ENCODE peak calls at places on chromosome 16, in four cellular contexts. One of them, this sample, is unnamed.

GRCh38 chr16:73510852-73511251 is 462.9 kb upstream of the ZFHX3 start:
- DNase-seq in adrenal gland: no peak
- DNase-seq in PC-3: no peak
- DNase-seq in uterus: no peak
- DNase-seq in this sample: no peak

GRCh38 chr16:70688266-70688742 is 2.5 kb upstream of the MTSS2 start:
- DNase-seq in adrenal gland: no peak
- DNase-seq in uterus: peak; percentile 76
- DNase-seq in PC-3: no peak
- DNase-seq in this sample: peak; percentile 43

GRCh38 chr16:23514381-23515152 is 4.3 kb upstream of the GGA2 start:
- DNase-seq in uterus: no peak
- DNase-seq in PC-3: no peak
- DNase-seq in adrenal gland: no peak
- DNase-seq in this sample: no peak

GRCh38 chr16:20850981-20851380 is 44.7 kb downstream of the REXO5 start:
- DNase-seq in PC-3: no peak
- DNase-seq in adrenal gland: no peak
- DNase-seq in uterus: no peak
- DNase-seq in this sample: no peak

GRCh38 chr16:1960665-1961630 is 1.6 kb downstream of the NDUFB10 start:
- DNase-seq in PC-3: peak; percentile 56
- DNase-seq in adrenal gland: no peak
- DNase-seq in uterus: no peak
- DNase-seq in this sample: peak; percentile 20

GRCh38 chr16:77288222-77288621 is 89.0 kb downstream of the SYCE1L start:
- DNase-seq in adrenal gland: no peak
- DNase-seq in PC-3: peak; percentile 67
- DNase-seq in uterus: no peak
- DNase-seq in this sample: no peak

GRCh38 chr16:67447508-67448076 is 16.7 kb downstream of the HSD11B2 start:
- DNase-seq in uterus: peak; percentile 65
- DNase-seq in adrenal gland: peak; percentile 57
- DNase-seq in PC-3: peak; percentile 46
- DNase-seq in this sample: peak; percentile 76

GRCh38 chr16:3027983-3028715 is 4.3 kb downstream of the THOC6 start:
- DNase-seq in adrenal gland: peak; percentile 92
- DNase-seq in uterus: peak; percentile 54
- DNase-seq in PC-3: peak; percentile 90
- DNase-seq in this sample: peak; percentile 92

GRCh38 chr16:23124315-23124714 is 24.9 kb downstream of the USP31 start:
- DNase-seq in adrenal gland: peak; percentile 51
- DNase-seq in uterus: no peak
- DNase-seq in PC-3: peak; percentile 68
- DNase-seq in this sample: no peak

GRCh38 chr16:75506567-75506966 is 11.3 kb upstream of the CHST6 start:
- DNase-seq in PC-3: peak; percentile 89
- DNase-seq in adrenal gland: peak; percentile 61
- DNase-seq in uterus: no peak
- DNase-seq in this sample: no peak

GRCh38 chr16:23510154-23510914 is at the start of gene GGA2:
- DNase-seq in PC-3: peak; percentile 70
- DNase-seq in uterus: peak; percentile 90
- DNase-seq in adrenal gland: peak; percentile 86
- DNase-seq in this sample: peak; percentile 88

GRCh38 chr16:55257971-55258613 is 65.9 kb upstream of the IRX6 start:
- DNase-seq in PC-3: peak; percentile 31
- DNase-seq in adrenal gland: peak; percentile 47
- DNase-seq in uterus: no peak
- DNase-seq in this sample: peak; percentile 78

GRCh38 chr16:23920899-23921298 is 85.1 kb downstream of the PRKCB start:
- DNase-seq in uterus: no peak
- DNase-seq in PC-3: no peak
- DNase-seq in adrenal gland: no peak
- DNase-seq in this sample: no peak

GRCh38 chr16:86761117-86761971 is 183.0 kb downstream of the FOXL1 start:
- DNase-seq in PC-3: peak; percentile 60
- DNase-seq in adrenal gland: peak; percentile 34
- DNase-seq in uterus: peak; percentile 27
- DNase-seq in this sample: peak; percentile 41

GRCh38 chr16:2762711-2763110 is 10.3 kb downstream of the SRRM2 start:
- DNase-seq in uterus: no peak
- DNase-seq in adrenal gland: no peak
- DNase-seq in PC-3: no peak
- DNase-seq in this sample: no peak

GRCh38 chr16:68707341-68708152 is 29.5 kb upstream of the CDH1 start:
- DNase-seq in uterus: no peak
- DNase-seq in adrenal gland: peak; percentile 9
- DNase-seq in PC-3: peak; percentile 80
- DNase-seq in this sample: peak; percentile 69

GRCh38 chr16:55948230-55948629 is 73.1 kb upstream of the CES5A start:
- DNase-seq in adrenal gland: no peak
- DNase-seq in PC-3: no peak
- DNase-seq in uterus: no peak
- DNase-seq in this sample: no peak

GRCh38 chr16:15523939-15524338 is 89.6 kb downstream of the BMERB1 start:
- DNase-seq in adrenal gland: no peak
- DNase-seq in PC-3: no peak
- DNase-seq in uterus: no peak
- DNase-seq in this sample: no peak

GRCh38 chr16:12876778-12877177 is 24.6 kb upstream of the SHISA9 start:
- DNase-seq in PC-3: peak; percentile 2
- DNase-seq in adrenal gland: no peak
- DNase-seq in uterus: no peak
- DNase-seq in this sample: no peak

GRCh38 chr16:19223235-19223847 is 55.3 kb downstream of the SYT17 start:
- DNase-seq in uterus: no peak
- DNase-seq in adrenal gland: peak; percentile 58
- DNase-seq in PC-3: peak; percentile 77
- DNase-seq in this sample: no peak

GRCh38 chr16:162271-162991 is 3.3 kb upstream of the HBM start:
- DNase-seq in adrenal gland: no peak
- DNase-seq in uterus: no peak
- DNase-seq in PC-3: no peak
- DNase-seq in this sample: no peak

GRCh38 chr16:78684040-78684611 is 584.7 kb downstream of the WWOX start:
- DNase-seq in adrenal gland: peak; percentile 89
- DNase-seq in PC-3: peak; percentile 77
- DNase-seq in uterus: peak; percentile 69
- DNase-seq in this sample: peak; percentile 34

GRCh38 chr16:57694556-57695377 is at the start of gene DRC7:
- DNase-seq in PC-3: peak; percentile 17
- DNase-seq in adrenal gland: peak; percentile 52
- DNase-seq in uterus: no peak
- DNase-seq in this sample: peak; percentile 86

GRCh38 chr16:81374514-81374913 is 59.8 kb downstream of the GAN start:
- DNase-seq in PC-3: no peak
- DNase-seq in adrenal gland: no peak
- DNase-seq in uterus: no peak
- DNase-seq in this sample: no peak

GRCh38 chr16:24972608-24973220 is 42.5 kb downstream of the ARHGAP17 start:
- DNase-seq in adrenal gland: no peak
- DNase-seq in PC-3: no peak
- DNase-seq in uterus: no peak
- DNase-seq in this sample: no peak

GRCh38 chr16:73251608-73252007 is 203.7 kb upstream of the ZFHX3 start:
- DNase-seq in adrenal gland: no peak
- DNase-seq in uterus: no peak
- DNase-seq in PC-3: no peak
- DNase-seq in this sample: no peak

GRCh38 chr16:56848955-56849689 is 15.9 kb upstream of the SLC12A3 start:
- DNase-seq in PC-3: peak; percentile 64
- DNase-seq in uterus: peak; percentile 55
- DNase-seq in adrenal gland: peak; percentile 44
- DNase-seq in this sample: no peak

GRCh38 chr16:4700997-4701743 is 7.8 kb downstream of the NUDT16L1 start:
- DNase-seq in PC-3: no peak
- DNase-seq in uterus: no peak
- DNase-seq in adrenal gland: no peak
- DNase-seq in this sample: no peak

GRCh38 chr16:58940609-58941008 is 206.5 kb upstream of the GOT2 start:
- DNase-seq in adrenal gland: no peak
- DNase-seq in uterus: no peak
- DNase-seq in PC-3: no peak
- DNase-seq in this sample: no peak

GRCh38 chr16:87806246-87806607 is 40.4 kb upstream of the KLHDC4 start:
- DNase-seq in PC-3: peak; percentile 52
- DNase-seq in uterus: no peak
- DNase-seq in adrenal gland: no peak
- DNase-seq in this sample: no peak

GRCh38 chr16:87812200-87812656 is 46.4 kb upstream of the KLHDC4 start:
- DNase-seq in PC-3: no peak
- DNase-seq in uterus: no peak
- DNase-seq in adrenal gland: no peak
- DNase-seq in this sample: no peak

GRCh38 chr16:87806608-87807546 is 41.1 kb upstream of the KLHDC4 start:
- DNase-seq in adrenal gland: peak; percentile 54
- DNase-seq in uterus: no peak
- DNase-seq in PC-3: peak; percentile 68
- DNase-seq in this sample: peak; percentile 65

GRCh38 chr16:87808108-87808507 is 42.3 kb upstream of the KLHDC4 start:
- DNase-seq in PC-3: no peak
- DNase-seq in adrenal gland: no peak
- DNase-seq in uterus: no peak
- DNase-seq in this sample: no peak

GRCh38 chr16:87809150-87809902 is 43.5 kb upstream of the KLHDC4 start:
- DNase-seq in uterus: no peak
- DNase-seq in PC-3: no peak
- DNase-seq in adrenal gland: no peak
- DNase-seq in this sample: no peak
- H3K4me3 ChIP-seq in uterus: no peak overlapping the region
- H3K4me3 ChIP-seq in PC-3: no peak overlapping the region
- H3K4me3 ChIP-seq in adrenal gland: no peak overlapping the region
- H3K4me3 ChIP-seq in this sample: no peak overlapping the region

DNA sequence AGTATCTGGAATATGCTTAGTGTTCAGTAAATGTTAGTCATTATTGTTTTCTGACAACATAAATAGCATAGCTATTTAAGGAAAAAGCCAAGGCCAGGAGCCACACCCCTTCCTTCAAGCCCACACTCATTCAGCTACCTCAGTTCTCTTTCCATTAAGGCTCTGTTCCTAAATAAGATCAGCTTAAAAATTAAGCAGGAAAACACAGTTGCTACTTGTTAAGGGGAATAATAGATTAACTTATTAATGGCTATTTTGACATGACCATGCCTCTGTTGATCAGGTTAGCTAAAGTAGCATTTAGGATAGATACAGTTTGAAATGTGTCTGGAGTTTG is 158.1 kb downstream of the CHD9 start:
- DNase-seq in PC-3: no peak
- DNase-seq in adrenal gland: no peak
- DNase-seq in uterus: no peak
- DNase-seq in this sample: no peak
- H3K27ac ChIP-seq in PC-3: no peak overlapping the region
- H3K27ac ChIP-seq in adrenal gland: no peak overlapping the region
- H3K27ac ChIP-seq in uterus: no peak overlapping the region
- H3K27ac ChIP-seq in this sample: peak overlapping the region; percentile 30

GRCh38 chr16:17921357-17921978 is 415.1 kb downstream of the NPIPA8 start:
- DNase-seq in adrenal gland: peak; percentile 52
- DNase-seq in PC-3: peak; percentile 3
- DNase-seq in uterus: no peak
- DNase-seq in this sample: peak; percentile 30
- TF ChIP-seq CTCF in adrenal gland: peak; percentile 49
- TF ChIP-seq CTCF in PC-3: peak; percentile 31
- TF ChIP-seq CTCF in uterus: no peak
- TF ChIP-seq CTCF in this sample: peak; percentile 12

DNA sequence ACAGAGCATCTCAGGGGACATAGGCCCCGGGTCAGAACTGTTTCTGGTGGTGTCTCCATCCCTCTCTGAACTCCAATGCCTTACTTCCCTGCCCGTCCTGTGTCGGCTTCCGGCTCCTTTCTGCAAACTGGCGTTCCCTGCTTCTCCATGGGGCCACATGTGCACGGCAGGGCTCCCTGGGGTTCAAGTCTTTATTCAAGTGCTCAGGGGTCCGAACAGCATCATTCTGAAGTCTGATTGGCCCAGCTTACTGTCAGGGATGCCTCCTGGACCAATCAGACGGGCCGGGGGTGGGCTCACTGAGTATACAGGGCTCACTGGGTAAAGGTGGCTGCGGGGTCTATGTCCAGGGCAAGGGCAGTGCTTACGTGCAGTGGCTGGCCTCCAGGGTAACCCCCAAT is 17.1 kb downstream of the C16orf82 start:
- DNase-seq in PC-3: no peak
- DNase-seq in adrenal gland: no peak
- DNase-seq in uterus: no peak
- DNase-seq in this sample: no peak
- H3K4me3 ChIP-seq in PC-3: no peak overlapping the region
- H3K4me3 ChIP-seq in adrenal gland: no peak overlapping the region
- H3K4me3 ChIP-seq in uterus: no peak overlapping the region
- H3K4me3 ChIP-seq in this sample: no peak overlapping the region

GRCh38 chr16:30558789-30559377 is 709 bp upstream of the ZNF764 start:
- DNase-seq in uterus: no peak
- DNase-seq in PC-3: no peak
- DNase-seq in adrenal gland: no peak
- DNase-seq in this sample: no peak

GRCh38 chr16:30557950-30558788 is at the start of gene ZNF764:
- DNase-seq in adrenal gland: peak; percentile 99
- DNase-seq in PC-3: peak; percentile 96
- DNase-seq in uterus: peak; percentile 98
- DNase-seq in this sample: peak; percentile 99

GRCh38 chr16:30562021-30562420 is 3.8 kb upstream of the ZNF764 start:
- DNase-seq in adrenal gland: no peak
- DNase-seq in uterus: no peak
- DNase-seq in PC-3: no peak
- DNase-seq in this sample: no peak

GRCh38 chr16:30559690-30560089 is 1.5 kb upstream of the ZNF764 start:
- DNase-seq in uterus: no peak
- DNase-seq in adrenal gland: no peak
- DNase-seq in PC-3: no peak
- DNase-seq in this sample: no peak

GRCh38 chr16:30561212-30561816 is 3.1 kb upstream of the ZNF764 start:
- DNase-seq in adrenal gland: peak; percentile 35
- DNase-seq in uterus: peak; percentile 53
- DNase-seq in PC-3: no peak
- DNase-seq in this sample: peak; percentile 36
- H3K27ac ChIP-seq in adrenal gland: peak overlapping the region; percentile 62
- H3K27ac ChIP-seq in uterus: peak overlapping the region; percentile 74
- H3K27ac ChIP-seq in PC-3: no peak overlapping the region
- H3K27ac ChIP-seq in this sample: peak overlapping the region; percentile 56

GRCh38 chr16:84905965-84906460 is 86.2 kb downstream of the CRISPLD2 start:
- DNase-seq in adrenal gland: no peak
- DNase-seq in PC-3: no peak
- DNase-seq in uterus: no peak
- DNase-seq in this sample: no peak
- TF ChIP-seq CTCF in adrenal gland: no peak
- TF ChIP-seq CTCF in PC-3: no peak
- TF ChIP-seq CTCF in uterus: no peak
- TF ChIP-seq CTCF in this sample: no peak

GRCh38 chr16:50065241-50065623 is 538 bp upstream of the HEATR3 start:
- DNase-seq in adrenal gland: no peak
- DNase-seq in PC-3: no peak
- DNase-seq in uterus: no peak
- DNase-seq in this sample: no peak
- H3K4me3 ChIP-seq in adrenal gland: no peak overlapping the region
- H3K4me3 ChIP-seq in PC-3: peak overlapping the region; percentile 48
- H3K4me3 ChIP-seq in uterus: no peak overlapping the region
- H3K4me3 ChIP-seq in this sample: no peak overlapping the region

This sample was measured in body of pancreas.